ENCODE peak calls at places on chromosomes 5 and 9, in four cellular contexts. A is PC-3; F is CD8-positive, alpha-beta memory T cell; G is stomach. R is an unnamed sample.

GRCh38 chr5:171852255-171852681 is 66.7 kb downstream of the SMIM23 start:
- DNase-seq in G (no peak), A (no peak), F (no peak), R (no peak)

GRCh38 chr9:105308448-105309412 is 64.3 kb downstream of the SLC44A1 start:
- DNase-seq in G (no peak), F (no peak), A (no peak), R (no peak)

GRCh38 chr5:122498163-122498562 is 186.1 kb downstream of the SNCAIP start:
- DNase-seq in A (no peak), F (no peak), G (no peak), R (no peak)

GRCh38 chr5:149206524-149207141 is 65.0 kb upstream of the AFAP1L1 start:
- DNase-seq in F (no peak), G (no peak), A (no peak), R (peak)

GRCh38 chr5:81187885-81188284 is 45.2 kb upstream of the CKMT2 start:
- DNase-seq in A (no peak), G (no peak), F (no peak), R (no peak)

GRCh38 chr5:72129730-72130129 is 22.5 kb downstream of the MAP1B start:
- DNase-seq in G (no peak), F (no peak), A (no peak), R (no peak)

GRCh38 chr5:181234455-181235306 is 9.0 kb downstream of the RACK1 start:
- DNase-seq in A (no peak), G (no peak), F (no peak), R (no peak)

GRCh38 chr5:76854644-76855043 is 4.8 kb downstream of the S100Z start:
- DNase-seq in A (no peak), F (no peak), G (no peak), R (no peak)

GRCh38 chr5:96058084-96058483 is 96.4 kb upstream of the ELL2 start:
- DNase-seq in G (no peak), A (no peak), F (no peak), R (no peak)

GRCh38 chr9:10008101-10008799 is 604.6 kb downstream of the PTPRD start:
- DNase-seq in F (no peak), G (no peak), A (no peak), R (no peak)

GRCh38 chr9:137451976-137452760 is 7.0 kb downstream of the NSMF start:
- DNase-seq in A (no peak), G (no peak), F (no peak), R (no peak)

GRCh38 chr9:36731576-36731975 is 158.9 kb downstream of the MELK start:
- DNase-seq in A (no peak), G (no peak), F (no peak), R (no peak)

GRCh38 chr5:77167695-77168111 is 42.8 kb upstream of the PDE8B start:
- DNase-seq in G (no peak), A (peak), F (no peak), R (no peak)

GRCh38 chr5:90888511-90889324 is 330.1 kb downstream of the ADGRV1 start:
- DNase-seq in A (peak), G (no peak), F (no peak), R (peak)

GRCh38 chr9:72155282-72155677 is 6.0 kb downstream of the GDA start:
- DNase-seq in F (no peak), A (no peak), G (no peak), R (no peak)

GRCh38 chr9:127567119-127567897 is 44.8 kb upstream of the STXBP1 start:
- DNase-seq in A (peak), G (peak), F (no peak), R (no peak)

GRCh38 chr5:164578401-164578800 is 1073.0 kb downstream of the MAT2B start:
- DNase-seq in F (no peak), G (no peak), A (no peak), R (no peak)

GRCh38 chr5:177539411-177539810 is 15.0 kb downstream of the FAM193B start:
- DNase-seq in F (no peak), A (no peak), G (no peak), R (no peak)

GRCh38 chr9:35258665-35259474 is 97.1 kb downstream of the UNC13B start:
- DNase-seq in A (peak), G (peak), F (peak), R (no peak)

GRCh38 chr5:56356876-56357160 is 123.7 kb upstream of the ANKRD55 start:
- DNase-seq in G (no peak), A (no peak), F (no peak), R (no peak)

GRCh38 chr5:57779383-57780223 is 297.0 kb upstream of the ACTBL2 start:
- DNase-seq in A (peak), G (no peak), F (peak), R (no peak)

GRCh38 chr9:16869961-16870605 is 387 bp downstream of the BNC2 start:
- DNase-seq in F (no peak), G (no peak), A (peak), R (no peak)

GRCh38 chr9:94613003-94613402 is 19.4 kb upstream of the FBP2 start:
- DNase-seq in A (peak), F (no peak), G (no peak), R (no peak)

GRCh38 chr5:133818031-133818431 is 150.4 kb downstream of the C5orf15 start:
- DNase-seq in A (peak), G (peak), F (no peak), R (peak)

GRCh38 chr5:122844136-122844915 is 1.1 kb upstream of the SNX24 start:
- DNase-seq in G (peak), F (no peak), A (peak), R (no peak)

GRCh38 chr5:158124606-158125316 is 265.8 kb upstream of the CLINT1 start:
- DNase-seq in G (no peak), A (no peak), F (no peak), R (no peak)

GRCh38 chr9:15824310-15824709 is 271.5 kb downstream of the CCDC171 start:
- DNase-seq in G (no peak), F (no peak), A (peak), R (no peak)

GRCh38 chr5:43638556-43638955 is 35.6 kb downstream of the NNT start:
- DNase-seq in G (no peak), F (no peak), A (no peak), R (no peak)

GRCh38 chr5:109884676-109885075 is 194.9 kb downstream of the MAN2A1 start:
- DNase-seq in F (no peak), A (no peak), G (no peak), R (no peak)

GRCh38 chr5:173663810-173664526 is 47.5 kb upstream of the BOD1 start:
- DNase-seq in F (no peak), A (no peak), G (no peak), R (no peak)

GRCh38 chr5:132510076-132510475 is 19.5 kb upstream of the IRF1 start:
- DNase-seq in A (peak), F (no peak), G (no peak), R (no peak)

GRCh38 chr5:10456583-10457562 is 15.2 kb downstream of the ROPN1L start:
- DNase-seq in G (no peak), F (no peak), A (peak), R (no peak)

GRCh38 chr5:79686799-79687198 is 2.8 kb upstream of the CMYA5 start:
- DNase-seq in A (no peak), F (no peak), G (no peak), R (no peak)

GRCh38 chr9:129209580-129209979 is 31.5 kb upstream of the IER5L start:
- DNase-seq in G (no peak), A (no peak), F (no peak), R (no peak)

DNA sequence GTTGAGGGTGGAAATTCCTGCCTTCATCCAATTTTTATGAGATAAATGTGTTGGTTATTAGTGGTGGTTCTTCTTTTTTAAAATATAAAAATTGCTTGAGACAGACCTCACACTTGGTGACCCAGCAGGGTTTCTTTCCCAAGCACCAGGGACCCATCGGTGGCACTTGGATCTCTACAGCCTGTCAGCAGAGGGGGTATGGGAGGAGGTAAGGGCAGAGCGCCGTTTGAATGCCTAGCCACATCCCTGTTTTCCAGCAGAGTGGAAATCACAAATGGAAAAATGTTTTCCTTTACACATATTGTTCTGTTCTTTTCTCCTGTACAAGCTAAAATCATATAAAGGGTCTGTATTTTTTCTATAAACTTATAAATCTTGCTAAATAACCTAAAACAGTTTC is 248.0 kb downstream of the NR3C1 start:
- DNase-seq in G (no peak), F (no peak), A (no peak), R (no peak)
- H3K27ac ChIP-seq in G (peak), F (no peak), A (peak), R (peak)

DNA sequence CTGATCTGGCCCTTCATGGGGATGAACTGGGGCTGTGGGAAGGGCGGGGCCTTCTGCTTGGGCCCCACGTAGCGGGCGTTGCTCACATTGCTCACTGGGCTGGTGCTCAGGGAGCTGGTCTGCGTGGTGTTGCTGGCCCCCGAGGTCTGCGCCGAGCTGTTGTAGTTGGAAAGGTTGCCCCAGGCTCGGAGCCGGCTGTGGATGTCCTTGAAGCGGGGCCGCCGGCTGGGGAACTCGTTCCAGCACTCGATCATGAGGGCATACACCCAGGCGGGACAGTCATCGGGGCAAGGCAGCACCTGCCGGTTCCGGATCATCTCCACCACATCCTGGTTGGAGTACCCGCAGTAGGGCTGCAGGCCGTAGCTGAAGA is 226.0 kb downstream of the ROR2 start:
- DNase-seq in G (no peak), F (no peak), A (no peak), R (no peak)
- H3K27ac ChIP-seq in G (no peak), F (no peak), A (no peak), R (no peak)

GRCh38 chr9:133793471-133793870 is 55.3 kb upstream of the SARDH start:
- DNase-seq in G (no peak), A (no peak), F (no peak), R (no peak)
- H3K27ac ChIP-seq in G (no peak), A (no peak), F (no peak), R (no peak)

GRCh38 chr9:136081113-136081825 is 13.8 kb downstream of the NACC2 start:
- DNase-seq in A (no peak), F (no peak), G (peak), R (no peak)
- H3K27ac ChIP-seq in A (no peak), F (no peak), G (peak), R (no peak)

GRCh38 chr9:120477534-120478001 is 102.4 kb downstream of the CDK5RAP2 start:
- DNase-seq in F (no peak), A (peak), G (peak), R (peak)
- H3K27ac ChIP-seq in F (no peak), A (no peak), G (peak), R (peak)

GRCh38 chr5:127673401-127673800 is 24.5 kb downstream of the CTXN3 start:
- DNase-seq in F (no peak), G (no peak), A (peak), R (no peak)
- H3K27ac ChIP-seq in F (no peak), G (no peak), A (no peak), R (no peak)